ENCODE peak calls at places on chromosomes 12 and 14, in six cellular contexts. W is AG04450; N is HFFc6; Y is fibroblast of pulmonary artery; I is CD4-positive, alpha-beta T cell; U is CD8-positive, alpha-beta T cell. T is an unnamed sample.

GRCh38 chr12:122282066-122282465 is 15.8 kb upstream of the VPS33A start:
- DNase-seq in U (no peak), W (peak; percentile 45), I (no peak), N (peak; percentile 73), Y (peak; percentile 81), T (no peak)

GRCh38 chr12:93078577-93078976 is 149.5 kb upstream of the EEA1 start:
- DNase-seq in Y (no peak), I (no peak), N (no peak), W (no peak), U (no peak), T (no peak)

GRCh38 chr12:12349711-12350665 is at the start of gene MANSC1:
- DNase-seq in I (peak; percentile 43), Y (peak; percentile 42), W (no peak), U (no peak), N (no peak), T (peak; percentile 39)

GRCh38 chr12:94831081-94831747 is 172.3 kb downstream of the NDUFA12 start:
- DNase-seq in W (no peak), U (no peak), Y (no peak), I (no peak), N (no peak), T (peak; percentile 85)

GRCh38 chr14:58638231-58639205 is 756 bp downstream of the DACT1 start:
- DNase-seq in U (no peak), Y (peak; percentile 38), W (no peak), N (peak; percentile 7), I (no peak), T (peak; percentile 39)

GRCh38 chr12:5581616-5582367 is 149.9 kb downstream of the NTF3 start:
- DNase-seq in U (no peak), I (no peak), Y (peak; percentile 13), N (no peak), W (no peak), T (no peak)

GRCh38 chr14:90545431-90545830 is 148.6 kb downstream of the CALM1 start:
- DNase-seq in N (no peak), W (no peak), Y (no peak), U (no peak), I (no peak), T (no peak)

GRCh38 chr12:93886533-93887511 is 209.6 kb downstream of the CRADD start:
- DNase-seq in Y (no peak), W (peak; percentile 51), U (no peak), N (peak; percentile 90), I (no peak), T (no peak)

GRCh38 chr14:93332032-93332852 is 594 bp downstream of the BTBD7 start:
- DNase-seq in I (peak; percentile 27), Y (peak; percentile 56), N (peak; percentile 9), W (no peak), U (peak; percentile 8), T (peak; percentile 77)

GRCh38 chr12:93766802-93767523 is 89.8 kb downstream of the CRADD start:
- DNase-seq in Y (peak; percentile 85), U (no peak), N (peak; percentile 78), W (no peak), I (peak; percentile 13), T (peak; percentile 37)

GRCh38 chr12:96015672-96016071 is 19.5 kb upstream of the HAL start:
- DNase-seq in U (no peak), N (peak; percentile 25), W (no peak), I (no peak), Y (peak; percentile 47), T (no peak)

GRCh38 chr14:68208218-68208617 is 388.6 kb downstream of the RAD51B start:
- DNase-seq in U (no peak), I (no peak), W (no peak), Y (no peak), N (no peak), T (no peak)

GRCh38 chr12:104680070-104680469 is 223.3 kb downstream of the CHST11 start:
- DNase-seq in N (peak; percentile 15), U (no peak), I (no peak), W (no peak), Y (no peak), T (peak; percentile 55)

DNA sequence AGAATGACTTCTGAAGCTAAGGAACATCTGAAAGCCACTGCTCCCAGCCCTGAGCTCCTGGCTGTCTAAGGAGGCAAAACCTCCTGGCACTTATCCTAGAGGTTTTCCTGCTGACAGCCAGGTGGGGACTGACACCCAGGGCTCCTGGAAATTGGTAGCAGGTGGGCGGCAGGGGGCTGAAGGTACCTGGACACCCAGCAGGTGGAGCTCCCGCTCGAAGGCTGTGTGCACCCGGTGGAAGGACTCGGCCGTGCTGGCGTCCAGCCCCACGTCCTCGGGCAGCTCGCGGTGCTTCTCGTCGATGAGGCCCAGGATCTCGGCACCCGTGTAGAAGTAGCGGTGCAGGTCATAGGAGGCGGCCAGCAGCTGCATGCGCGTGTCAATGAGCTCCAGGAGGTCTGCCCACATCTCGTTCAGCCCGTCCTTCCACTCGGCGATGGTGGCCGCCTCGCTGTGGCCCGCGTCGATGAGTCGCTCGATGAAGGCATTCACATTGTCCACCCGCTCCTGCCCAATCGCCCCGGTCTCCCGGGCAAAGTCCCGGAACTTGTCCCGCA is 68.2 kb downstream of the PLEKHG3 start:
- DNase-seq in U (no peak), Y (no peak), W (no peak), N (no peak), I (no peak), T (no peak)
- TF ChIP-seq CTCF in U (no peak), Y (no peak), W (no peak), N (peak; percentile 33), I (no peak), T (no peak)

DNA sequence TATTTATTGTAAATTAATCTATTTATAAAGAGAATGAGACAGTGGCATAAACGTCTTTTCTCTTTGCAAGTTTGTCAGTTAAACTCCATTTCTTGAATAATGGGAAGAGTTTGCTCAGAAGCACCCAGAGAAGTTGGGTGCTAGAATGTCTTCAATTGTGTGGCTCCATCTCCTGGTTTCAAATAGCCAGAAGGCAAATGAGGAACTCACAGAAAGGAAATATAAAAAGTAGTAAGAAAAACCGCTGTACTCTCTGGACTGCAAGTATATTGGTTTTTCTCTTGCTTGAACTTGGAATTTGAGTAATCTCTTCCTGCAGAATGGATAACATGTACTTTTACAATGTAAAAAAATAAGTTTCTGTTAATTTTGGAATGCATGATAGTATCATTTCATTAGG is 217.5 kb downstream of the DPY19L2 start:
- DNase-seq in U (no peak), N (no peak), I (no peak), Y (no peak), W (no peak), T (no peak)
- TF ChIP-seq CTCF in U (no peak), N (no peak), I (no peak), Y (no peak), W (no peak), T (no peak)

GRCh38 chr14:82009993-82010392 is 476.3 kb upstream of the SEL1L start:
- DNase-seq in I (no peak), N (no peak), Y (no peak), W (no peak), U (no peak), T (no peak)

GRCh38 chr14:82011460-82011859 is 477.8 kb upstream of the SEL1L start:
- DNase-seq in W (no peak), Y (no peak), U (no peak), N (no peak), I (no peak), T (no peak)

GRCh38 chr14:82003418-82003817 is 469.8 kb upstream of the SEL1L start:
- DNase-seq in I (no peak), U (no peak), N (no peak), W (no peak), Y (no peak), T (no peak)

GRCh38 chr14:82009076-82009475 is 475.4 kb upstream of the SEL1L start:
- DNase-seq in N (no peak), U (no peak), Y (no peak), W (no peak), I (no peak), T (no peak)
- TF ChIP-seq CTCF in N (peak; percentile 43), U (no peak), Y (no peak), W (no peak), I (no peak), T (no peak)

GRCh38 chr12:46990211-46990610 is 89.2 kb upstream of the PCED1B start:
- DNase-seq in W (no peak), I (no peak), U (no peak), N (no peak), Y (no peak), T (no peak)
- TF ChIP-seq CTCF in W (no peak), I (no peak), U (no peak), N (no peak), Y (no peak), T (no peak)

T was measured in GM10248.